ENCODE peak calls at places on chromosomes 1 and 21, in six cellular contexts. J, U, F, E, S and R are unnamed samples.

GRCh38 chr21:36203603-36203889 is 46.9 kb downstream of the DOP1B start:
- DNase-seq in J (no peak), U (no peak), F (peak; percentile 87), E (peak; percentile 64), S (peak; percentile 86), R (peak; percentile 85)

GRCh38 chr1:36739703-36740289 is 257.1 kb upstream of the CSF3R start:
- DNase-seq in J (no peak), U (no peak), F (no peak), E (no peak), S (no peak), R (no peak)

GRCh38 chr1:23591460-23592208 is 32.3 kb upstream of the ID3 start:
- DNase-seq in J (no peak), U (no peak), F (no peak), E (no peak), S (no peak), R (no peak)

GRCh38 chr21:31299291-31300147 is 44.5 kb downstream of the TIAM1 start:
- DNase-seq in J (peak; percentile 15), U (no peak), F (no peak), E (no peak), S (no peak), R (no peak)

GRCh38 chr1:248863011-248863881 is 4.4 kb upstream of the ZNF692 start:
- DNase-seq in J (peak; percentile 86), U (peak; percentile 92), F (peak; percentile 61), E (no peak), S (peak; percentile 80), R (peak; percentile 52)

GRCh38 chr1:100322436-100323211 is 29.7 kb upstream of the CDC14A start:
- DNase-seq in J (no peak), U (no peak), F (peak; percentile 83), E (no peak), S (peak; percentile 63), R (no peak)

GRCh38 chr1:63223426-63223825 is 98.9 kb upstream of the FOXD3 start:
- DNase-seq in J (no peak), U (no peak), F (no peak), E (no peak), S (no peak), R (no peak)

GRCh38 chr1:1371741-1372711 is 3.0 kb downstream of the AURKAIP1 start:
- DNase-seq in J (peak; percentile 39), U (peak; percentile 86), F (peak; percentile 60), E (no peak), S (peak; percentile 72), R (no peak)

GRCh38 chr1:34028381-34029055 is 136.5 kb downstream of the CSMD2 start:
- DNase-seq in J (no peak), U (no peak), F (no peak), E (no peak), S (no peak), R (no peak)

GRCh38 chr21:27206368-27206982 is 239.6 kb upstream of the ADAMTS5 start:
- DNase-seq in J (no peak), U (no peak), F (no peak), E (no peak), S (no peak), R (peak; percentile 45)

GRCh38 chr1:53526451-53527101 is 67.4 kb downstream of the DMRTB1 start:
- DNase-seq in J (peak; percentile 72), U (no peak), F (peak; percentile 62), E (peak; percentile 63), S (no peak), R (peak; percentile 33)

GRCh38 chr1:217109928-217110327 is 386.7 kb upstream of the ESRRG start:
- DNase-seq in J (no peak), U (no peak), F (peak; percentile 13), E (no peak), S (peak; percentile 50), R (no peak)

GRCh38 chr1:80542231-80542630 is 1258.5 kb upstream of the ADGRL2 start:
- DNase-seq in J (no peak), U (no peak), F (peak; percentile 5), E (peak; percentile 6), S (no peak), R (no peak)

GRCh38 chr1:181659348-181659957 is 176.1 kb downstream of the CACNA1E start:
- DNase-seq in J (no peak), U (no peak), F (no peak), E (no peak), S (no peak), R (no peak)

GRCh38 chr21:46255758-46256337 is 27.3 kb upstream of the LSS start:
- DNase-seq in J (no peak), U (peak; percentile 49), F (no peak), E (no peak), S (no peak), R (no peak)

GRCh38 chr1:65896721-65897120 is 104.0 kb downstream of the PDE4B start:
- DNase-seq in J (no peak), U (no peak), F (peak; percentile 58), E (no peak), S (no peak), R (no peak)

GRCh38 chr1:147272042-147272441 is 29.6 kb downstream of the CHD1L start:
- DNase-seq in J (no peak), U (no peak), F (no peak), E (no peak), S (no peak), R (no peak)

GRCh38 chr1:7043729-7044470 is 258.6 kb downstream of the CAMTA1 start:
- DNase-seq in J (no peak), U (no peak), F (no peak), E (no peak), S (no peak), R (no peak)

GRCh38 chr1:21340230-21340564 is 49.9 kb upstream of the ECE1 start:
- DNase-seq in J (peak; percentile 83), U (no peak), F (no peak), E (no peak), S (peak; percentile 70), R (no peak)

GRCh38 chr1:172537827-172538391 is 5.0 kb downstream of the SUCO start:
- DNase-seq in J (no peak), U (no peak), F (no peak), E (no peak), S (no peak), R (no peak)

GRCh38 chr1:204102719-204103118 is 29.8 kb downstream of the SOX13 start:
- DNase-seq in J (no peak), U (no peak), F (no peak), E (no peak), S (peak; percentile 98), R (no peak)

GRCh38 chr1:5770981-5771765 is 221.1 kb downstream of the NPHP4 start:
- DNase-seq in J (no peak), U (no peak), F (no peak), E (no peak), S (no peak), R (no peak)

GRCh38 chr21:34988139-34988538 is 61.0 kb downstream of the RUNX1 start:
- DNase-seq in J (no peak), U (no peak), F (no peak), E (no peak), S (no peak), R (no peak)

GRCh38 chr21:26148834-26149354 is 21.7 kb downstream of the APP start:
- DNase-seq in J (no peak), U (no peak), F (peak; percentile 73), E (no peak), S (peak; percentile 27), R (peak; percentile 44)

GRCh38 chr21:26147535-26147934 is 23.0 kb downstream of the APP start:
- DNase-seq in J (no peak), U (no peak), F (no peak), E (no peak), S (no peak), R (no peak)

GRCh38 chr21:26148071-26148470 is 22.5 kb downstream of the APP start:
- DNase-seq in J (no peak), U (no peak), F (peak; percentile 57), E (no peak), S (no peak), R (no peak)

GRCh38 chr21:26144026-26144425 is 26.5 kb downstream of the APP start:
- DNase-seq in J (no peak), U (no peak), F (no peak), E (no peak), S (no peak), R (no peak)

DNA sequence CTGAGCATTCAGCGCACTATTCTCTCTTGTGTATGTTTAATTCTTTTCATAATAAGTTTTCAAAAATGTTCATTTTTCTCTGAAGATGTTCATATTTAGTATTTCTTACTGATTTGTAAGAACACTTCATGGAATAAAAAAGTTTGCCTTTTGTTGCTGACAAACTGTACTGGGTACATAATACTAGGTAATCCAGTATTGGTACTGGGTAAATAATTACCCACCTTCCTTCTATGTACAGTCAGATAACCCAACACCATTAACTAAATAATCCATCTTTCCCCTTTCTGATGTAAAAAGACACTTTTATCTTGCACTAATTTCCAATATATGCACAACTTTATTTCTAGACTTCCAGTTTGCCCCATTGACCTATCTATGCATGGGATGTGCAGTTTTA is 23.9 kb downstream of the APP start:
- DNase-seq in J (no peak), U (no peak), F (no peak), E (no peak), S (no peak), R (no peak)
- TF ChIP-seq CTCF in J (no peak), U (no peak), F (no peak), E (no peak), S (no peak), R (no peak)

DNA sequence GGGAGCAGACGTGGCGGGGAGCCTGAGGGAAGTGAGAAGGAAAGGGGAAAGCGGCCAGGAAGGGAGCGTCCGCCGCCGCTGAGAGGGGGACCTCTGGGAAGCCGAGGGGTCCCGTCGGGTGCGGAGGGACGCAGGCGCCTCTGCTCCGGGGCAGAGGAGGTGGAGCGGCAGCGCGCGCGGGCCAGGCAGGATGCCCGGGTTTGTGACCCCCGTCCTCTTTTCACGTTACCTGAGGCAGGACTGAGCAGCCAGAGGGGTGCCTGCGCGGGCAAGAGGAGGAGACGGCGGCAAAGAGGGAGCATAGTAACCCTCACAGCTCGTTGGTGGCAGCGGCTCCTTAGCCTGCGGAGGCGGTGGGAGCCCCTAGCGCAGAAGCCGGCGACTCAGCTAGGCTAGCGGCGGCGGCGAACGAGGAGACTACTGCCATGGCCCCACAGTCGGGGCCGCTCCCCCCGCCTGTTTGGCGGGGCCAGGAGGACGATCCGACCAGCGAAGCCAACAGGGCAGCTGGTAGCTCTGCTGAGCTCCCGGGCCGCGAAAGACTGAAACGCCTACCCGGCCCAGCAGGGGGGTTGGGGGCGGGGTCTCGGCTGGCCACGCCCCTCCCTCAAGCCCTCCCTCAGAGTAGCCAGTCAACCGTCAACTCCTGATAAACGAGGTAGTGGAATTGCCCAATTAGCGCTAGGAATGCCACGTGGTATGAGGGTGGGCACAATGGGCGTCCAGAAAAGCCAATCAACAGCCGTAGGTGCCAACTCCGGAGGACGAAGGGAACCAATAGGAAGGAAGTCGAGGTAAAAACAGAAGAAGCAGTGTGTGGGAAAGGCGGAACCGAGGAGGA is at the start of gene TESK2:
- DNase-seq in J (peak; percentile 100), U (peak; percentile 97), F (peak; percentile 100), E (peak; percentile 98), S (peak; percentile 100), R (peak; percentile 99)
- TF ChIP-seq CTCF in J (peak; percentile 54), U (peak; percentile 14), F (peak; percentile 11), E (no peak), S (no peak), R (peak; percentile 19)

DNA sequence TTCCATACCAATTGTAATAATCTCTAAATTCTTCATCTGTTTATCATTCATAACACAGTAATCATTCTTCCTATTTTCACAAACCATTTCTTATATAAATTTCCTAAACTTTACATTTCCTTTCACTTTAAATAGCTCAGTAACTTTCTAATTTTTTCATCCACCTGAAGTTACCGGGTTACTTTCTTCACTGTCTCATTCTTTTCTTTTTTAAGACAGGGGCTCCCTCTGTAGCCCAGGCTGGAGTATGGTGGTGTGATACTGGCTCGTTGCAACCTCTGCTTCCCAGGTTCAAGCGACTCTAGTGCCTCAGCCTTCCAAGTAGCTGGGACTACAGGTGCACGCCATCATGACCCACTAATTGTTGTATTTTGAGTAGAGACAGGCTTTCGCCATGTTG is 41.3 kb downstream of the RERE start:
- DNase-seq in J (no peak), U (no peak), F (no peak), E (no peak), S (no peak), R (no peak)
- TF ChIP-seq CTCF in J (no peak), U (no peak), F (no peak), E (no peak), S (no peak), R (no peak)

GRCh38 chr1:223709598-223709997 is 2.7 kb upstream of the CAPN2 start:
- DNase-seq in J (no peak), U (no peak), F (peak; percentile 54), E (no peak), S (peak; percentile 55), R (no peak)
- TF ChIP-seq CTCF in J (no peak), U (peak; percentile 28), F (peak; percentile 54), E (peak; percentile 74), S (peak; percentile 73), R (peak; percentile 77)